ENCODE peak calls at places on chromosome 1, in four cellular contexts. F is stomach, Z is NCI-H2081, P is amniotic stem cell. G is an unnamed sample.

GRCh38 chr1:3564921-3565831 is 46.1 kb downstream of the MEGF6 start:
- DNase-seq in P (no peak), F (peak; percentile 40), Z (no peak), G (no peak)

GRCh38 chr1:19317126-19317910 is 5.2 kb downstream of the SLC66A1 start:
- DNase-seq in P (no peak), Z (no peak), F (no peak), G (no peak)

GRCh38 chr1:101262601-101263348 is 26.0 kb downstream of the S1PR1 start:
- DNase-seq in Z (no peak), P (no peak), F (no peak), G (no peak)

GRCh38 chr1:3409737-3410434 is 44.6 kb upstream of the ARHGEF16 start:
- DNase-seq in Z (peak; percentile 22), F (peak; percentile 70), P (peak; percentile 9), G (no peak)

GRCh38 chr1:15620155-15620545 is 2.9 kb downstream of the DDI2 start:
- DNase-seq in P (no peak), F (no peak), Z (no peak), G (no peak)

GRCh38 chr1:119631433-119632102 is 16.5 kb downstream of the ZNF697 start:
- DNase-seq in P (no peak), Z (peak; percentile 44), F (peak; percentile 87), G (peak; percentile 34)

GRCh38 chr1:21340230-21340564 is 49.9 kb upstream of the ECE1 start:
- DNase-seq in P (no peak), Z (peak; percentile 26), F (peak; percentile 85), G (no peak)

GRCh38 chr1:61264825-61265242 is 182.5 kb downstream of the NFIA start:
- DNase-seq in F (no peak), P (no peak), Z (no peak), G (no peak)

GRCh38 chr1:154994269-154994977 is 1.0 kb downstream of the LENEP start:
- DNase-seq in F (no peak), Z (no peak), P (no peak), G (no peak)

G was measured in AG04450.